ENCODE peak calls at places on chromosomes 1 and 21, in four cellular contexts. One of them, this sample, is unnamed.
A peak's percentile ranks its signal among the peaks of the same experiment; 100 is the strongest.

GRCh38 chr1:216034506-216034905 is 388.7 kb downstream of the USH2A start:
- DNase-seq in endothelial cell: peak; percentile 35
- DNase-seq in EL: peak; percentile 21
- DNase-seq in bronchial epithelial cell: no peak
- DNase-seq in this sample: no peak

GRCh38 chr1:200708769-200709168 is 29.9 kb upstream of the CAMSAP2 start:
- DNase-seq in endothelial cell: no peak
- DNase-seq in EL: peak; percentile 44
- DNase-seq in bronchial epithelial cell: peak; percentile 57
- DNase-seq in this sample: no peak

GRCh38 chr1:174039069-174039468 is 16.9 kb upstream of the RC3H1 start:
- DNase-seq in endothelial cell: no peak
- DNase-seq in EL: peak; percentile 52
- DNase-seq in bronchial epithelial cell: no peak
- DNase-seq in this sample: no peak

GRCh38 chr1:31366796-31367195 is 6.1 kb downstream of the FABP3 start:
- DNase-seq in endothelial cell: no peak
- DNase-seq in EL: no peak
- DNase-seq in bronchial epithelial cell: no peak
- DNase-seq in this sample: no peak

GRCh38 chr1:207007352-207008033 is 25.1 kb downstream of the C1orf116 start:
- DNase-seq in endothelial cell: no peak
- DNase-seq in EL: peak; percentile 96
- DNase-seq in bronchial epithelial cell: peak; percentile 97
- DNase-seq in this sample: no peak

GRCh38 chr1:233102381-233102780 is 152.0 kb downstream of the NTPCR start:
- DNase-seq in endothelial cell: no peak
- DNase-seq in EL: no peak
- DNase-seq in bronchial epithelial cell: no peak
- DNase-seq in this sample: no peak

GRCh38 chr1:153777648-153778047 is 2.4 kb downstream of the SLC27A3 start:
- DNase-seq in endothelial cell: no peak
- DNase-seq in EL: peak; percentile 15
- DNase-seq in bronchial epithelial cell: no peak
- DNase-seq in this sample: no peak

GRCh38 chr1:84117868-84118267 is 26.2 kb upstream of the PRKACB start:
- DNase-seq in endothelial cell: no peak
- DNase-seq in EL: peak; percentile 22
- DNase-seq in bronchial epithelial cell: peak; percentile 46
- DNase-seq in this sample: no peak

GRCh38 chr1:179883040-179883501 is 986 bp downstream of the TOR1AIP1 start:
- DNase-seq in endothelial cell: no peak
- DNase-seq in EL: no peak
- DNase-seq in bronchial epithelial cell: no peak
- DNase-seq in this sample: no peak

GRCh38 chr1:63329621-63330330 is 7.4 kb downstream of the FOXD3 start:
- DNase-seq in endothelial cell: no peak
- DNase-seq in EL: no peak
- DNase-seq in bronchial epithelial cell: no peak
- DNase-seq in this sample: no peak

GRCh38 chr1:204314893-204315735 is 44.6 kb downstream of the PLEKHA6 start:
- DNase-seq in endothelial cell: no peak
- DNase-seq in EL: no peak
- DNase-seq in bronchial epithelial cell: no peak
- DNase-seq in this sample: no peak

GRCh38 chr1:2194319-2194897 is at the start of gene FAAP20:
- DNase-seq in endothelial cell: peak; percentile 69
- DNase-seq in EL: peak; percentile 74
- DNase-seq in bronchial epithelial cell: peak; percentile 15
- DNase-seq in this sample: peak; percentile 77

GRCh38 chr1:115807723-115808122 is 33.2 kb downstream of the NHLH2 start:
- DNase-seq in endothelial cell: peak; percentile 67
- DNase-seq in EL: peak; percentile 70
- DNase-seq in bronchial epithelial cell: peak; percentile 81
- DNase-seq in this sample: no peak

GRCh38 chr1:59223943-59224639 is 72.8 kb upstream of the FGGY start:
- DNase-seq in endothelial cell: no peak
- DNase-seq in EL: no peak
- DNase-seq in bronchial epithelial cell: no peak
- DNase-seq in this sample: no peak

GRCh38 chr1:235739124-235739523 is 89.5 kb upstream of the GNG4 start:
- DNase-seq in endothelial cell: no peak
- DNase-seq in EL: peak; percentile 82
- DNase-seq in bronchial epithelial cell: peak; percentile 86
- DNase-seq in this sample: no peak

GRCh38 chr1:5720045-5720444 is 272.2 kb downstream of the NPHP4 start:
- DNase-seq in endothelial cell: no peak
- DNase-seq in EL: no peak
- DNase-seq in bronchial epithelial cell: no peak
- DNase-seq in this sample: no peak

GRCh38 chr1:66757740-66758139 is 5.5 kb downstream of the DYNLT5 start:
- DNase-seq in endothelial cell: no peak
- DNase-seq in EL: no peak
- DNase-seq in bronchial epithelial cell: no peak
- DNase-seq in this sample: no peak

GRCh38 chr1:43280683-43281082 is 4.7 kb downstream of the C1orf210 start:
- DNase-seq in endothelial cell: no peak
- DNase-seq in EL: no peak
- DNase-seq in bronchial epithelial cell: no peak
- DNase-seq in this sample: no peak

GRCh38 chr1:59553381-59553780 is 256.5 kb downstream of the FGGY start:
- DNase-seq in endothelial cell: no peak
- DNase-seq in EL: no peak
- DNase-seq in bronchial epithelial cell: no peak
- DNase-seq in this sample: no peak

GRCh38 chr21:34019402-34019801 is 54.0 kb upstream of the MRPS6 start:
- DNase-seq in endothelial cell: no peak
- DNase-seq in EL: no peak
- DNase-seq in bronchial epithelial cell: no peak
- DNase-seq in this sample: no peak

GRCh38 chr21:38985423-38986378 is 180.0 kb downstream of the ETS2 start:
- DNase-seq in endothelial cell: no peak
- DNase-seq in EL: peak; percentile 89
- DNase-seq in bronchial epithelial cell: peak; percentile 83
- DNase-seq in this sample: no peak

GRCh38 chr1:24969616-24970398 is 39.7 kb upstream of the RUNX3 start:
- DNase-seq in endothelial cell: no peak
- DNase-seq in EL: no peak
- DNase-seq in bronchial epithelial cell: no peak
- DNase-seq in this sample: no peak

GRCh38 chr21:45088729-45089128 is 14.3 kb downstream of the ADARB1 start:
- DNase-seq in endothelial cell: no peak
- DNase-seq in EL: no peak
- DNase-seq in bronchial epithelial cell: no peak
- DNase-seq in this sample: no peak

GRCh38 chr1:97877307-97877706 is 43.5 kb downstream of the DPYD start:
- DNase-seq in endothelial cell: no peak
- DNase-seq in EL: no peak
- DNase-seq in bronchial epithelial cell: no peak
- DNase-seq in this sample: no peak

GRCh38 chr1:154682252-154682651 is 74.3 kb upstream of the ADAR start:
- DNase-seq in endothelial cell: no peak
- DNase-seq in EL: no peak
- DNase-seq in bronchial epithelial cell: no peak
- DNase-seq in this sample: no peak

GRCh38 chr1:201032408-201032807 is 8.9 kb upstream of the KIF21B start:
- DNase-seq in endothelial cell: no peak
- DNase-seq in EL: no peak
- DNase-seq in bronchial epithelial cell: no peak
- DNase-seq in this sample: no peak

GRCh38 chr1:15489052-15489736 is 13.3 kb downstream of the CELA2B start:
- DNase-seq in endothelial cell: no peak
- DNase-seq in EL: no peak
- DNase-seq in bronchial epithelial cell: no peak
- DNase-seq in this sample: no peak

GRCh38 chr1:230849451-230850194 is 18.7 kb downstream of the C1orf198 start:
- DNase-seq in endothelial cell: no peak
- DNase-seq in EL: peak; percentile 95
- DNase-seq in bronchial epithelial cell: peak; percentile 21
- DNase-seq in this sample: no peak

GRCh38 chr1:53075206-53075605 is 13.2 kb downstream of the PODN start:
- DNase-seq in endothelial cell: no peak
- DNase-seq in EL: no peak
- DNase-seq in bronchial epithelial cell: no peak
- DNase-seq in this sample: no peak

GRCh38 chr1:235500971-235501540 is 3.2 kb downstream of the B3GALNT2 start:
- DNase-seq in endothelial cell: no peak
- DNase-seq in EL: peak; percentile 47
- DNase-seq in bronchial epithelial cell: peak; percentile 77
- DNase-seq in this sample: no peak